ENCODE peak calls at places on chromosomes 3 and 15, in six cellular contexts. One of them, this sample, is unnamed.
A peak's percentile ranks its signal among the peaks of the same experiment; 100 is the strongest.

GRCh38 chr3:20141841-20142240 is 44.2 kb downstream of the SGO1 start:
- DNase-seq in HepG2: no peak
- DNase-seq in K562: no peak
- DNase-seq in SK-N-SH: peak; percentile 46
- DNase-seq in GM12878: no peak
- DNase-seq in H1: no peak
- DNase-seq in this sample: no peak

GRCh38 chr15:62797171-62797570 is 245.4 kb upstream of the TPM1 start:
- DNase-seq in HepG2: no peak
- DNase-seq in K562: no peak
- DNase-seq in GM12878: no peak
- DNase-seq in H1: no peak
- DNase-seq in SK-N-SH: no peak
- DNase-seq in this sample: no peak

GRCh38 chr15:83545803-83546534 is 98.8 kb downstream of the SH3GL3 start:
- DNase-seq in K562: no peak
- DNase-seq in GM12878: no peak
- DNase-seq in H1: no peak
- DNase-seq in HepG2: no peak
- DNase-seq in SK-N-SH: no peak
- DNase-seq in this sample: no peak

GRCh38 chr3:105938826-105939225 is 70.0 kb upstream of the CBLB start:
- DNase-seq in K562: no peak
- DNase-seq in HepG2: no peak
- DNase-seq in GM12878: no peak
- DNase-seq in H1: no peak
- DNase-seq in SK-N-SH: no peak
- DNase-seq in this sample: no peak

GRCh38 chr15:75702431-75702830 is 10.2 kb downstream of the CSPG4 start:
- DNase-seq in HepG2: no peak
- DNase-seq in K562: no peak
- DNase-seq in GM12878: no peak
- DNase-seq in SK-N-SH: no peak
- DNase-seq in H1: no peak
- DNase-seq in this sample: no peak

GRCh38 chr3:73661262-73661661 is 36.5 kb upstream of the PDZRN3 start:
- DNase-seq in K562: no peak
- DNase-seq in SK-N-SH: no peak
- DNase-seq in GM12878: no peak
- DNase-seq in H1: no peak
- DNase-seq in HepG2: no peak
- DNase-seq in this sample: no peak

GRCh38 chr3:59873576-59874230 is 823.9 kb upstream of the CFAP20DC start:
- DNase-seq in K562: no peak
- DNase-seq in H1: no peak
- DNase-seq in GM12878: peak; percentile 12
- DNase-seq in HepG2: no peak
- DNase-seq in SK-N-SH: no peak
- DNase-seq in this sample: no peak

GRCh38 chr3:127612966-127613365 is 14.8 kb downstream of the MCM2 start:
- DNase-seq in SK-N-SH: no peak
- DNase-seq in GM12878: no peak
- DNase-seq in K562: no peak
- DNase-seq in HepG2: no peak
- DNase-seq in H1: no peak
- DNase-seq in this sample: no peak

GRCh38 chr15:66651198-66651597 is 50.8 kb upstream of the SMAD6 start:
- DNase-seq in H1: no peak
- DNase-seq in SK-N-SH: no peak
- DNase-seq in K562: no peak
- DNase-seq in GM12878: no peak
- DNase-seq in HepG2: no peak
- DNase-seq in this sample: no peak

GRCh38 chr15:95208988-95209387 is 977.6 kb downstream of the MCTP2 start:
- DNase-seq in GM12878: no peak
- DNase-seq in SK-N-SH: no peak
- DNase-seq in HepG2: no peak
- DNase-seq in H1: no peak
- DNase-seq in K562: no peak
- DNase-seq in this sample: no peak

GRCh38 chr3:124097362-124098120 is 105.6 kb upstream of the ROPN1 start:
- DNase-seq in H1: no peak
- DNase-seq in HepG2: no peak
- DNase-seq in GM12878: no peak
- DNase-seq in SK-N-SH: no peak
- DNase-seq in K562: no peak
- DNase-seq in this sample: no peak

GRCh38 chr3:138774529-138775253 is 60.0 kb downstream of the PIK3CB start:
- DNase-seq in HepG2: peak; percentile 71
- DNase-seq in SK-N-SH: peak; percentile 49
- DNase-seq in H1: no peak
- DNase-seq in K562: no peak
- DNase-seq in GM12878: no peak
- DNase-seq in this sample: peak; percentile 75

GRCh38 chr3:69929019-69929418 is 70.5 kb upstream of the SAMMSON start:
- DNase-seq in SK-N-SH: no peak
- DNase-seq in GM12878: no peak
- DNase-seq in H1: no peak
- DNase-seq in HepG2: no peak
- DNase-seq in K562: no peak
- DNase-seq in this sample: no peak

GRCh38 chr15:27237319-27237939 is 266.4 kb downstream of the GABRG3 start:
- DNase-seq in SK-N-SH: no peak
- DNase-seq in GM12878: no peak
- DNase-seq in HepG2: no peak
- DNase-seq in K562: no peak
- DNase-seq in H1: no peak
- DNase-seq in this sample: no peak

GRCh38 chr15:69930754-69931153 is 167.0 kb downstream of the TLE3 start:
- DNase-seq in HepG2: no peak
- DNase-seq in H1: no peak
- DNase-seq in SK-N-SH: no peak
- DNase-seq in GM12878: no peak
- DNase-seq in K562: no peak
- DNase-seq in this sample: no peak

GRCh38 chr15:36841154-36841553 is 259.2 kb downstream of the MEIS2 start:
- DNase-seq in H1: no peak
- DNase-seq in K562: no peak
- DNase-seq in SK-N-SH: no peak
- DNase-seq in GM12878: no peak
- DNase-seq in HepG2: no peak
- DNase-seq in this sample: no peak

GRCh38 chr3:71146673-71147072 is 436.9 kb downstream of the FOXP1 start:
- DNase-seq in HepG2: no peak
- DNase-seq in H1: no peak
- DNase-seq in SK-N-SH: no peak
- DNase-seq in K562: no peak
- DNase-seq in GM12878: no peak
- DNase-seq in this sample: no peak

GRCh38 chr3:71144525-71145253 is 438.8 kb downstream of the FOXP1 start:
- DNase-seq in H1: no peak
- DNase-seq in SK-N-SH: no peak
- DNase-seq in GM12878: no peak
- DNase-seq in K562: no peak
- DNase-seq in HepG2: no peak
- DNase-seq in this sample: no peak

GRCh38 chr3:71148455-71149060 is 435.0 kb downstream of the FOXP1 start:
- DNase-seq in H1: no peak
- DNase-seq in SK-N-SH: no peak
- DNase-seq in HepG2: no peak
- DNase-seq in K562: no peak
- DNase-seq in GM12878: no peak
- DNase-seq in this sample: no peak

GRCh38 chr3:71143493-71143892 is 440.0 kb downstream of the FOXP1 start:
- DNase-seq in H1: no peak
- DNase-seq in SK-N-SH: no peak
- DNase-seq in HepG2: no peak
- DNase-seq in GM12878: no peak
- DNase-seq in K562: no peak
- DNase-seq in this sample: no peak

DNA sequence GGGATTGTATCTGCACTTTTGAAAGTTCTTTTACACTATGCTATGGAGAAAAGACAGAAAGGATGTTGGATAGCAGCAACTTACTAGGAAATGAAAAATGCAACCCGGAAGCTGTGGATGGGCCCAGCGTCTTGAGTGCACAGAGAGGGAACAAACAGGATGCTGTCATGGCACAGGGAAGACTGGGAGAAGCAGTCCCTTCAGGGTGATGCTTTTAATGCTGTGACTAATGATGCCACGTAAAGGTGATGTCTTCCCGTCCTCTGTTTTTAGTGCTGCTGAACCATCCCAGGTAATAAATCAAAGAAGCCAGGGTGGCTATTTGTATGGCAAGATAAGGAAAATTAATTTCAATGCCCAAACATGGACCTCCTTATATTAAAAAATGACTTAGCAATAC is 437.6 kb downstream of the FOXP1 start:
- DNase-seq in K562: no peak
- DNase-seq in GM12878: no peak
- DNase-seq in HepG2: no peak
- DNase-seq in H1: no peak
- DNase-seq in SK-N-SH: no peak
- DNase-seq in this sample: no peak
- TF ChIP-seq RAD21 in K562: no peak
- TF ChIP-seq RAD21 in GM12878: no peak
- TF ChIP-seq RAD21 in HepG2: no peak
- TF ChIP-seq RAD21 in H1: no peak
- TF ChIP-seq RAD21 in SK-N-SH: no peak
- TF ChIP-seq RAD21 in this sample: no peak

DNA sequence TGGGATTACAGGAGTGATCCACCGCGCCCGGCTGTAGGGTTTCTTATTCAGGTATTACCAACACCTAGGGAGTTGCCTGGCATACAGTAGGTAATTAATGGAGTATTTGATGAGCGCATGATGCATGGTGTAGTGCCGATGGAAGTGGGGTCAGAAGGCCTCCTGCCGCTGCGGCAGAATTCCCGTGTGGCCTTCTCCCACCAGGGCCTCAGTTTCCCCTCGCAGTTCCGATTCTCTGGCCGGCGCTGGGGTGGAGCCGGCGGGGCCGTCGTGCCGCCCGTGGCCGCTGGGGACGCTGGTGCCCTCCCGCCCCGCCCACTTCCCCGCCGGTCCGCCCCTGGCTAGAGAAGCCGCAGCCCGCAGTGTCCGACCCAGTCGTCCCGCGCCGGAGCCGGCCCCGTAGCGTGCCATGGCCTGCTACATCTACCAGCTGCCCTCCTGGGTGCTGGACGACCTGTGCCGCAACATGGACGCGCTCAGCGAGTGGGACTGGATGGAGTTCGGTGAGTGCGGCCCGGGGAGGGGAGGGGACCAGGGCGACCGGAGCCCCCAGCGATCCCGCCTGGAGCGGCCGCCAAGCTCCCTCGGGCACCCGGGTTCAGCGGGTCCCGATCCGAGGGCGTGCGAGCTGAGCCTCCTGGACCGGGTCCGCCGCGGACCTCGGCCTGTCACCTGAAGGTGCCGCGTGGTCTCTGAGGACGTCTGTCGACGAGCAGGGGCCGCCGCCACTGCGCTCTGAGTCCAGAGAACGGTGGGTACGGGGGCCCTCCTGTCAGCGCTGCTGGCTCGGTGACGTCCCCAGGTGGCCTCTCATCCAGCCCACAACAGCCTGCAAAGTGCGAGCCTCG is at the start of gene IRAK2:
- DNase-seq in SK-N-SH: peak; percentile 94
- DNase-seq in GM12878: no peak
- DNase-seq in HepG2: peak; percentile 35
- DNase-seq in K562: peak; percentile 95
- DNase-seq in H1: no peak
- DNase-seq in this sample: peak; percentile 22
- TF ChIP-seq YY1 in SK-N-SH: no peak
- TF ChIP-seq YY1 in GM12878: peak; percentile 25
- TF ChIP-seq YY1 in HepG2: peak; percentile 35
- TF ChIP-seq YY1 in K562: no peak
- TF ChIP-seq YY1 in H1: no peak
- TF ChIP-seq YY1 in this sample: peak; percentile 50

DNA sequence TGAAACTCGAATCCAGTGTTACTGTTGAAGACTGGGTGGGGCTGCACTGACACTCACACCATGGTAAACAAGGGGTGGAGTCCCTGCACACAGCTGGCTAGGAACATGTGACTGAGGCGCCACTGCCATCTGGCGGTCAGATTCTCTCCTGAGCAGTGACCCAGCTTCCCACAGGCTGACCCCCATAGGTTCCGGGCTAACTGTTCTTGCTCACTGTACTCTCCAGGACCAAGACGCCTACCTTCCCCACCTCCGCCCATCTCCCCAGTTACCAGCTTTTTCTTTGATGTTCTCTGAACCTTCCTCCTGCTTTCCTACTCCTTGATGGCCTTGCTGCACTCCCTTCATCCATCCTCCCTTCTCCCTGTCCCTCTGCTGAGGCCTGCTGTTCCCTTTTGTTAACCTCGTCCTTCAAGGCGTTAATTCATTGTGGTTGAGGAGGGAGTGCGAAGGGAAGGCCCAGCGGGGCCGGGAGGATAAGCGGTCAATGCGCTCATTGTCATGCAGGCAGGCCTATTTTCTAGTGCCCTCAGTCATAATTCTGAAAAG is 115.2 kb downstream of the ATP8B4 start:
- DNase-seq in H1: peak; percentile 86
- DNase-seq in GM12878: peak; percentile 37
- DNase-seq in HepG2: peak; percentile 78
- DNase-seq in K562: peak; percentile 78
- DNase-seq in SK-N-SH: peak; percentile 68
- DNase-seq in this sample: peak; percentile 80
- H2AFZ ChIP-seq in H1: peak overlapping the region; percentile 87
- H2AFZ ChIP-seq in GM12878: no peak overlapping the region
- H2AFZ ChIP-seq in HepG2: no peak overlapping the region
- H2AFZ ChIP-seq in K562: peak overlapping the region; percentile 87
- H2AFZ ChIP-seq in SK-N-SH: no peak overlapping the region
- H2AFZ ChIP-seq in this sample: peak overlapping the region; percentile 16

GRCh38 chr3:160801386-160802118 is 45.5 kb downstream of the PPM1L start:
- DNase-seq in K562: no peak
- DNase-seq in GM12878: no peak
- DNase-seq in SK-N-SH: no peak
- DNase-seq in H1: no peak
- DNase-seq in HepG2: no peak
- DNase-seq in this sample: no peak
- TF ChIP-seq RAD21 in K562: no peak
- TF ChIP-seq RAD21 in GM12878: no peak
- TF ChIP-seq RAD21 in SK-N-SH: no peak
- TF ChIP-seq RAD21 in H1: no peak
- TF ChIP-seq RAD21 in HepG2: no peak
- TF ChIP-seq RAD21 in this sample: no peak

DNA sequence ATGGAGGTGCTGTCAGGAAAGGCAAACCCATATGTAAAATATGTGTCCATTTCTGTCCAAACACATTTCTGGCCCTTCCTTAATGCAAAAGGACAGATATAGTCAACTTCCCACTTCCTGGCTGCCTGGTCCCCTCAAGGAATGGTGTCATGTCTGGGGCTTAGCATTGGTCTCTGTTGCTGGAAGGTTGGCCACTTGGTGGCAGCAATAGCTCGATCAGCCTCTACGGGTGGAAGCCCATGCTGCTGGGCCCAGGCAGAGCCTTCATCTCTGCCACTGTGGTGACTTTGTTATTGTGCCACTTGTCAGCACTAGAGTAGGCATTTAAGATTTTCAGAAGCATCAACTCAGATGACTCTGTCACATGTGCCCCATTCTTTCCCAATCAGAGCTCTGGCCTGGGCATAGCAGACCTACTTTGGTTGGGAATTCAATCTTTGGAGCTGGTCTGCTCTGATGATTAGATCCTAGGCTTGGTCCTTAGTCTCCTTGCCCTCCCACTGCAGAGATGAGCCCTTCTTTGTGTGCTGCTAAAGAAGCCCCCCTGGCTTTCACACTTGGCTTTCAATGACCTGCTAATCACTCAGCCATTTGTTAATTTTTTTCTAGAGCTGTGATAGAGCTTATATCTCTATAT is 51.0 kb upstream of the SPSB4 start:
- DNase-seq in H1: peak; percentile 34
- DNase-seq in HepG2: peak; percentile 43
- DNase-seq in K562: peak; percentile 20
- DNase-seq in SK-N-SH: peak; percentile 60
- DNase-seq in GM12878: peak; percentile 7
- DNase-seq in this sample: peak; percentile 54
- TF ChIP-seq YY1 in H1: no peak
- TF ChIP-seq YY1 in HepG2: peak; percentile 14
- TF ChIP-seq YY1 in K562: no peak
- TF ChIP-seq YY1 in SK-N-SH: no peak
- TF ChIP-seq YY1 in GM12878: peak; percentile 47
- TF ChIP-seq YY1 in this sample: no peak

This sample was measured in HCT116.